ENCODE peak calls at places on chromosome 15, in five cellular contexts. One of them, this sample, is unnamed.

GRCh38 chr15:57743424-57743823 is 36.9 kb downstream of the POLR2M start:
- DNase-seq in suprapubic skin: no peak
- DNase-seq in B cell: no peak
- DNase-seq in tibial artery: no peak
- DNase-seq in HCT116: no peak
- DNase-seq in this sample: no peak

GRCh38 chr15:99424978-99425665 is 140.7 kb upstream of the MEF2A start:
- DNase-seq in HCT116: no peak
- DNase-seq in tibial artery: peak
- DNase-seq in B cell: no peak
- DNase-seq in suprapubic skin: no peak
- DNase-seq in this sample: peak

GRCh38 chr15:55627730-55628368 is 39.7 kb upstream of the PYGO1 start:
- DNase-seq in B cell: no peak
- DNase-seq in tibial artery: no peak
- DNase-seq in suprapubic skin: peak
- DNase-seq in HCT116: peak
- DNase-seq in this sample: no peak

GRCh38 chr15:80967451-80967850 is 22.2 kb downstream of the MESD start:
- DNase-seq in B cell: no peak
- DNase-seq in suprapubic skin: no peak
- DNase-seq in tibial artery: no peak
- DNase-seq in HCT116: no peak
- DNase-seq in this sample: no peak

GRCh38 chr15:66706840-66707239 is 4.8 kb downstream of the SMAD6 start:
- DNase-seq in tibial artery: no peak
- DNase-seq in B cell: no peak
- DNase-seq in suprapubic skin: no peak
- DNase-seq in HCT116: no peak
- DNase-seq in this sample: no peak

GRCh38 chr15:74243431-74243830 is 7.3 kb downstream of the CCDC33 start:
- DNase-seq in HCT116: no peak
- DNase-seq in suprapubic skin: no peak
- DNase-seq in B cell: no peak
- DNase-seq in tibial artery: no peak
- DNase-seq in this sample: no peak

GRCh38 chr15:31069360-31070000 is 32.0 kb downstream of the TRPM1 start:
- DNase-seq in tibial artery: no peak
- DNase-seq in suprapubic skin: no peak
- DNase-seq in B cell: no peak
- DNase-seq in HCT116: no peak
- DNase-seq in this sample: no peak

GRCh38 chr15:54150255-54150654 is 172.0 kb downstream of the UNC13C start:
- DNase-seq in tibial artery: no peak
- DNase-seq in suprapubic skin: no peak
- DNase-seq in HCT116: no peak
- DNase-seq in B cell: no peak
- DNase-seq in this sample: no peak

GRCh38 chr15:60507596-60508424 is 28.9 kb upstream of the ICE2 start:
- DNase-seq in B cell: peak
- DNase-seq in tibial artery: no peak
- DNase-seq in HCT116: peak
- DNase-seq in suprapubic skin: no peak
- DNase-seq in this sample: peak

GRCh38 chr15:58407786-58408185 is 24.0 kb upstream of the LIPC start:
- DNase-seq in HCT116: no peak
- DNase-seq in tibial artery: no peak
- DNase-seq in suprapubic skin: no peak
- DNase-seq in B cell: no peak
- DNase-seq in this sample: no peak

GRCh38 chr15:36589971-36590370 is 10.5 kb downstream of the CDIN1 start:
- DNase-seq in suprapubic skin: no peak
- DNase-seq in HCT116: no peak
- DNase-seq in B cell: no peak
- DNase-seq in tibial artery: no peak
- DNase-seq in this sample: no peak

GRCh38 chr15:50778089-50778488 is 12.6 kb upstream of the SPPL2A start:
- DNase-seq in tibial artery: no peak
- DNase-seq in HCT116: no peak
- DNase-seq in B cell: no peak
- DNase-seq in suprapubic skin: no peak
- DNase-seq in this sample: no peak

GRCh38 chr15:48005921-48006541 is 114.8 kb upstream of the SLC24A5 start:
- DNase-seq in suprapubic skin: peak
- DNase-seq in B cell: no peak
- DNase-seq in tibial artery: no peak
- DNase-seq in HCT116: no peak
- DNase-seq in this sample: no peak

GRCh38 chr15:58438956-58439355 is 7.2 kb downstream of the LIPC start:
- DNase-seq in tibial artery: no peak
- DNase-seq in B cell: no peak
- DNase-seq in HCT116: peak
- DNase-seq in suprapubic skin: peak
- DNase-seq in this sample: no peak

GRCh38 chr15:72117698-72118399 is at the start of gene MYO9A:
- DNase-seq in tibial artery: peak
- DNase-seq in HCT116: peak
- DNase-seq in suprapubic skin: peak
- DNase-seq in B cell: peak
- DNase-seq in this sample: peak

GRCh38 chr15:25545017-25545416 is 106.2 kb upstream of the UBE3A start:
- DNase-seq in suprapubic skin: no peak
- DNase-seq in B cell: no peak
- DNase-seq in tibial artery: no peak
- DNase-seq in HCT116: no peak
- DNase-seq in this sample: no peak

GRCh38 chr15:71275098-71275497 is 159.8 kb downstream of the THSD4 start:
- DNase-seq in tibial artery: no peak
- DNase-seq in B cell: no peak
- DNase-seq in suprapubic skin: no peak
- DNase-seq in HCT116: no peak
- DNase-seq in this sample: no peak

GRCh38 chr15:65963911-65964482 is 94.7 kb downstream of the RAB11A start:
- DNase-seq in suprapubic skin: no peak
- DNase-seq in HCT116: no peak
- DNase-seq in tibial artery: no peak
- DNase-seq in B cell: no peak
- DNase-seq in this sample: no peak

GRCh38 chr15:63192604-63193206 is 3.3 kb downstream of the RAB8B start:
- DNase-seq in HCT116: no peak
- DNase-seq in suprapubic skin: no peak
- DNase-seq in tibial artery: no peak
- DNase-seq in B cell: no peak
- DNase-seq in this sample: no peak

GRCh38 chr15:41507820-41508290 is 5.8 kb downstream of the LTK start:
- DNase-seq in HCT116: no peak
- DNase-seq in tibial artery: no peak
- DNase-seq in suprapubic skin: no peak
- DNase-seq in B cell: no peak
- DNase-seq in this sample: no peak

GRCh38 chr15:90930861-90931629 is 1.3 kb downstream of the HDDC3 start:
- DNase-seq in HCT116: no peak
- DNase-seq in suprapubic skin: no peak
- DNase-seq in B cell: no peak
- DNase-seq in tibial artery: no peak
- DNase-seq in this sample: no peak

GRCh38 chr15:82943176-82943575 is 9.3 kb downstream of the HOMER2 start:
- DNase-seq in suprapubic skin: no peak
- DNase-seq in B cell: no peak
- DNase-seq in HCT116: no peak
- DNase-seq in tibial artery: no peak
- DNase-seq in this sample: no peak

GRCh38 chr15:77869021-77869895 is 208.3 kb downstream of the TBC1D2B start:
- DNase-seq in HCT116: no peak
- DNase-seq in suprapubic skin: peak
- DNase-seq in tibial artery: peak
- DNase-seq in B cell: no peak
- DNase-seq in this sample: no peak

GRCh38 chr15:29942144-29942543 is 119.9 kb upstream of the TJP1 start:
- DNase-seq in HCT116: no peak
- DNase-seq in tibial artery: no peak
- DNase-seq in B cell: no peak
- DNase-seq in suprapubic skin: no peak
- DNase-seq in this sample: no peak

GRCh38 chr15:75420698-75421097 is 30.8 kb downstream of the SIN3A start:
- DNase-seq in B cell: no peak
- DNase-seq in tibial artery: no peak
- DNase-seq in suprapubic skin: no peak
- DNase-seq in HCT116: no peak
- DNase-seq in this sample: no peak

GRCh38 chr15:59292393-59292792 is 80.3 kb downstream of the MYO1E start:
- DNase-seq in suprapubic skin: no peak
- DNase-seq in HCT116: no peak
- DNase-seq in B cell: no peak
- DNase-seq in tibial artery: no peak
- DNase-seq in this sample: no peak

GRCh38 chr15:55917881-55918296 is 75.5 kb downstream of the NEDD4 start:
- DNase-seq in HCT116: peak
- DNase-seq in tibial artery: no peak
- DNase-seq in suprapubic skin: no peak
- DNase-seq in B cell: no peak
- DNase-seq in this sample: no peak

GRCh38 chr15:101242160-101242998 is 9.5 kb downstream of the CHSY1 start:
- DNase-seq in B cell: peak
- DNase-seq in HCT116: no peak
- DNase-seq in suprapubic skin: no peak
- DNase-seq in tibial artery: no peak
- DNase-seq in this sample: peak

GRCh38 chr15:79962178-79962577 is 8.8 kb downstream of the BCL2A1 start:
- DNase-seq in tibial artery: no peak
- DNase-seq in suprapubic skin: no peak
- DNase-seq in HCT116: no peak
- DNase-seq in B cell: no peak
- DNase-seq in this sample: no peak

GRCh38 chr15:65028338-65028737 is 1.1 kb downstream of the MTFMT start:
- DNase-seq in B cell: no peak
- DNase-seq in suprapubic skin: no peak
- DNase-seq in HCT116: no peak
- DNase-seq in tibial artery: no peak
- DNase-seq in this sample: no peak

GRCh38 chr15:65214010-65214409 is 2.7 kb upstream of the CILP start:
- DNase-seq in suprapubic skin: no peak
- DNase-seq in B cell: no peak
- DNase-seq in tibial artery: no peak
- DNase-seq in HCT116: no peak
- DNase-seq in this sample: no peak

GRCh38 chr15:100454148-100454547 is 74.6 kb downstream of the CERS3 start:
- DNase-seq in HCT116: no peak
- DNase-seq in tibial artery: no peak
- DNase-seq in B cell: no peak
- DNase-seq in suprapubic skin: no peak
- DNase-seq in this sample: no peak

GRCh38 chr15:39641187-39641889 is 60.5 kb downstream of the THBS1 start:
- DNase-seq in HCT116: no peak
- DNase-seq in suprapubic skin: no peak
- DNase-seq in tibial artery: no peak
- DNase-seq in B cell: no peak
- DNase-seq in this sample: no peak
- TF ChIP-seq CTCF in HCT116: no peak
- TF ChIP-seq CTCF in suprapubic skin: no peak
- TF ChIP-seq CTCF in tibial artery: no peak
- TF ChIP-seq CTCF in B cell: no peak
- TF ChIP-seq CTCF in this sample: no peak

DNA sequence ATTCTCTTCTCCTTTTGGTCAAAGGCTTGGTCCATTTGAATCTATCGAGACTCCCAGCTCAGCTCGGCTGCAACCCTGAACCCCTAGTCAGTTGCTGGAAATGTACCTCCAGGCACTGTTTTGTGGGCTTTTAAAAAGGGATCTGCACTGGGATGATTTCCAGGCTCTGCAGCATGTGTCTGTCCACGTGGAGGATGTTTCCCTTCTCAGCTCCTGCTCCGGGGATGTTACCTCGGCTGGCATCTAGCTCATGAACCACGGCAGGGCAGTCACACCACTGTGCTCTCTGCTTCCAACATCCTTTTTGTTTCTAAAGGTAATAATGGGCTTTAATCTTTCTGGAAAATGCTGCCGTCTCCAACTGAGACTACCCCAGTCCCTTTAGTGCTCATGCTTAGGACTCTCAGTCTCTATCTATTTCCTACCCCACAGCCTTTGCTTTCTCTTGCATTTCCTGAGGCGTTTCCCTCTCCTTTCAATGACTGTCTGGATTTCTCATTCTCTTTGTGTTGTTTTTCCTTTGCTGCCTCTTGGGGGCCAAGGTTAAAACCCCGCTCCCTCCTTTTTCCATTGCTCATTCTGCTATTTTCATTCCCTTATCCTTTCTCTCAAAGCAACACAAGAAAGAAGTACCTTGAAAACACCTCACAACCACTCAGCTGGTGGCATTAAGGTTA is 42.9 kb upstream of the AKAP13 start:
- DNase-seq in tibial artery: no peak
- DNase-seq in HCT116: no peak
- DNase-seq in B cell: no peak
- DNase-seq in suprapubic skin: no peak
- DNase-seq in this sample: no peak
- TF ChIP-seq CTCF in tibial artery: no peak
- TF ChIP-seq CTCF in HCT116: no peak
- TF ChIP-seq CTCF in B cell: no peak
- TF ChIP-seq CTCF in suprapubic skin: no peak
- TF ChIP-seq CTCF in this sample: no peak

GRCh38 chr15:92520914-92521623 is 127.4 kb downstream of the ST8SIA2 start:
- DNase-seq in B cell: no peak
- DNase-seq in HCT116: no peak
- DNase-seq in tibial artery: no peak
- DNase-seq in suprapubic skin: no peak
- DNase-seq in this sample: no peak

GRCh38 chr15:92524161-92524560 is 130.5 kb downstream of the ST8SIA2 start:
- DNase-seq in suprapubic skin: no peak
- DNase-seq in B cell: no peak
- DNase-seq in tibial artery: no peak
- DNase-seq in HCT116: no peak
- DNase-seq in this sample: no peak

GRCh38 chr15:92519709-92520108 is 126.0 kb downstream of the ST8SIA2 start:
- DNase-seq in tibial artery: no peak
- DNase-seq in B cell: no peak
- DNase-seq in suprapubic skin: no peak
- DNase-seq in HCT116: no peak
- DNase-seq in this sample: no peak

GRCh38 chr15:92523176-92523575 is 129.5 kb downstream of the ST8SIA2 start:
- DNase-seq in B cell: no peak
- DNase-seq in HCT116: no peak
- DNase-seq in tibial artery: no peak
- DNase-seq in suprapubic skin: no peak
- DNase-seq in this sample: no peak

GRCh38 chr15:92521624-92522008 is 127.9 kb downstream of the ST8SIA2 start:
- DNase-seq in tibial artery: peak
- DNase-seq in HCT116: peak
- DNase-seq in suprapubic skin: peak
- DNase-seq in B cell: no peak
- DNase-seq in this sample: peak
- TF ChIP-seq CTCF in tibial artery: peak
- TF ChIP-seq CTCF in HCT116: peak
- TF ChIP-seq CTCF in suprapubic skin: peak
- TF ChIP-seq CTCF in B cell: peak
- TF ChIP-seq CTCF in this sample: peak

GRCh38 chr15:27906802-27907201 is 192.3 kb downstream of the OCA2 start:
- DNase-seq in suprapubic skin: no peak
- DNase-seq in HCT116: no peak
- DNase-seq in B cell: no peak
- DNase-seq in tibial artery: no peak
- DNase-seq in this sample: no peak

GRCh38 chr15:27912283-27912682 is 186.8 kb downstream of the OCA2 start:
- DNase-seq in tibial artery: no peak
- DNase-seq in B cell: no peak
- DNase-seq in suprapubic skin: no peak
- DNase-seq in HCT116: no peak
- DNase-seq in this sample: no peak
- TF ChIP-seq CTCF in tibial artery: no peak
- TF ChIP-seq CTCF in B cell: no peak
- TF ChIP-seq CTCF in suprapubic skin: no peak
- TF ChIP-seq CTCF in HCT116: no peak
- TF ChIP-seq CTCF in this sample: no peak